ENCODE peak calls at places on chromosomes 7 and 10, in ten cellular contexts. One of them, this sample, is unnamed.

GRCh38 chr7:102450242-102450641 is 14.4 kb downstream of the ALKBH4 start:
- DNase-seq in mesenteric fat pad: no peak
- DNase-seq in T-helper 1 cell: no peak
- DNase-seq in stimulated activated CD8-positive, alpha-beta memory T cell treated with anti-CD3 and anti-CD28 coated beads, Interleukin-15, amount 100 ng/mL, for 24 hours: no peak
- DNase-seq in brain microvascular endothelial cell: no peak
- DNase-seq in stimulated activated CD4-positive, alpha-beta T cell treated with anti-CD3 and anti-CD28 coated beads, Interleukin-1b, Interleukin-23, amount 100 ng/mL, for 1 hour: no peak
- DNase-seq in natural killer cell: no peak
- DNase-seq in iPS-NIHi11: no peak
- DNase-seq in SHP77 treated with DMSO at 0.1 percent for 48 hours: no peak
- DNase-seq in non-pigmented ciliary epithelial cell: no peak
- DNase-seq in this sample: no peak

GRCh38 chr10:35640474-35640873 is 1.6 kb downstream of the FZD8 start:
- DNase-seq in stimulated activated CD4-positive, alpha-beta T cell treated with anti-CD3 and anti-CD28 coated beads, Interleukin-1b, Interleukin-23, amount 100 ng/mL, for 1 hour: no peak
- DNase-seq in mesenteric fat pad: no peak
- DNase-seq in brain microvascular endothelial cell: peak
- DNase-seq in iPS-NIHi11: peak
- DNase-seq in SHP77 treated with DMSO at 0.1 percent for 48 hours: no peak
- DNase-seq in stimulated activated CD8-positive, alpha-beta memory T cell treated with anti-CD3 and anti-CD28 coated beads, Interleukin-15, amount 100 ng/mL, for 24 hours: no peak
- DNase-seq in natural killer cell: peak
- DNase-seq in non-pigmented ciliary epithelial cell: no peak
- DNase-seq in T-helper 1 cell: no peak
- DNase-seq in this sample: peak

GRCh38 chr10:113822174-113822573 is 31.7 kb downstream of the DCLRE1A start:
- DNase-seq in natural killer cell: no peak
- DNase-seq in brain microvascular endothelial cell: no peak
- DNase-seq in SHP77 treated with DMSO at 0.1 percent for 48 hours: no peak
- DNase-seq in non-pigmented ciliary epithelial cell: no peak
- DNase-seq in mesenteric fat pad: no peak
- DNase-seq in T-helper 1 cell: no peak
- DNase-seq in iPS-NIHi11: no peak
- DNase-seq in stimulated activated CD8-positive, alpha-beta memory T cell treated with anti-CD3 and anti-CD28 coated beads, Interleukin-15, amount 100 ng/mL, for 24 hours: no peak
- DNase-seq in stimulated activated CD4-positive, alpha-beta T cell treated with anti-CD3 and anti-CD28 coated beads, Interleukin-1b, Interleukin-23, amount 100 ng/mL, for 1 hour: no peak
- DNase-seq in this sample: no peak

GRCh38 chr7:55131421-55131929 is 112.7 kb downstream of the EGFR start:
- DNase-seq in brain microvascular endothelial cell: no peak
- DNase-seq in natural killer cell: no peak
- DNase-seq in stimulated activated CD8-positive, alpha-beta memory T cell treated with anti-CD3 and anti-CD28 coated beads, Interleukin-15, amount 100 ng/mL, for 24 hours: no peak
- DNase-seq in iPS-NIHi11: no peak
- DNase-seq in mesenteric fat pad: no peak
- DNase-seq in non-pigmented ciliary epithelial cell: no peak
- DNase-seq in SHP77 treated with DMSO at 0.1 percent for 48 hours: no peak
- DNase-seq in T-helper 1 cell: no peak
- DNase-seq in stimulated activated CD4-positive, alpha-beta T cell treated with anti-CD3 and anti-CD28 coated beads, Interleukin-1b, Interleukin-23, amount 100 ng/mL, for 1 hour: no peak
- DNase-seq in this sample: peak

GRCh38 chr7:36985866-36986402 is 261.6 kb upstream of the AOAH start:
- DNase-seq in mesenteric fat pad: no peak
- DNase-seq in stimulated activated CD4-positive, alpha-beta T cell treated with anti-CD3 and anti-CD28 coated beads, Interleukin-1b, Interleukin-23, amount 100 ng/mL, for 1 hour: no peak
- DNase-seq in natural killer cell: no peak
- DNase-seq in stimulated activated CD8-positive, alpha-beta memory T cell treated with anti-CD3 and anti-CD28 coated beads, Interleukin-15, amount 100 ng/mL, for 24 hours: no peak
- DNase-seq in T-helper 1 cell: no peak
- DNase-seq in iPS-NIHi11: no peak
- DNase-seq in brain microvascular endothelial cell: no peak
- DNase-seq in non-pigmented ciliary epithelial cell: no peak
- DNase-seq in SHP77 treated with DMSO at 0.1 percent for 48 hours: peak
- DNase-seq in this sample: no peak

GRCh38 chr10:31581741-31582323 is 262.8 kb downstream of the ZEB1 start:
- DNase-seq in iPS-NIHi11: no peak
- DNase-seq in non-pigmented ciliary epithelial cell: no peak
- DNase-seq in brain microvascular endothelial cell: no peak
- DNase-seq in mesenteric fat pad: no peak
- DNase-seq in T-helper 1 cell: no peak
- DNase-seq in stimulated activated CD4-positive, alpha-beta T cell treated with anti-CD3 and anti-CD28 coated beads, Interleukin-1b, Interleukin-23, amount 100 ng/mL, for 1 hour: no peak
- DNase-seq in SHP77 treated with DMSO at 0.1 percent for 48 hours: no peak
- DNase-seq in stimulated activated CD8-positive, alpha-beta memory T cell treated with anti-CD3 and anti-CD28 coated beads, Interleukin-15, amount 100 ng/mL, for 24 hours: no peak
- DNase-seq in natural killer cell: no peak
- DNase-seq in this sample: no peak

GRCh38 chr10:44928462-44928861 is 17.3 kb downstream of the TMEM72 start:
- DNase-seq in mesenteric fat pad: no peak
- DNase-seq in iPS-NIHi11: no peak
- DNase-seq in natural killer cell: no peak
- DNase-seq in non-pigmented ciliary epithelial cell: no peak
- DNase-seq in stimulated activated CD4-positive, alpha-beta T cell treated with anti-CD3 and anti-CD28 coated beads, Interleukin-1b, Interleukin-23, amount 100 ng/mL, for 1 hour: no peak
- DNase-seq in stimulated activated CD8-positive, alpha-beta memory T cell treated with anti-CD3 and anti-CD28 coated beads, Interleukin-15, amount 100 ng/mL, for 24 hours: no peak
- DNase-seq in SHP77 treated with DMSO at 0.1 percent for 48 hours: no peak
- DNase-seq in brain microvascular endothelial cell: no peak
- DNase-seq in T-helper 1 cell: no peak
- DNase-seq in this sample: no peak

GRCh38 chr10:126459032-126459831 is 71.0 kb upstream of the ADAM12 start:
- DNase-seq in T-helper 1 cell: no peak
- DNase-seq in non-pigmented ciliary epithelial cell: no peak
- DNase-seq in stimulated activated CD4-positive, alpha-beta T cell treated with anti-CD3 and anti-CD28 coated beads, Interleukin-1b, Interleukin-23, amount 100 ng/mL, for 1 hour: no peak
- DNase-seq in stimulated activated CD8-positive, alpha-beta memory T cell treated with anti-CD3 and anti-CD28 coated beads, Interleukin-15, amount 100 ng/mL, for 24 hours: no peak
- DNase-seq in mesenteric fat pad: no peak
- DNase-seq in brain microvascular endothelial cell: peak
- DNase-seq in iPS-NIHi11: no peak
- DNase-seq in natural killer cell: no peak
- DNase-seq in SHP77 treated with DMSO at 0.1 percent for 48 hours: no peak
- DNase-seq in this sample: no peak

GRCh38 chr10:13871087-13871486 is 284.3 kb downstream of the PRPF18 start:
- DNase-seq in T-helper 1 cell: no peak
- DNase-seq in natural killer cell: no peak
- DNase-seq in mesenteric fat pad: no peak
- DNase-seq in non-pigmented ciliary epithelial cell: no peak
- DNase-seq in brain microvascular endothelial cell: no peak
- DNase-seq in iPS-NIHi11: no peak
- DNase-seq in stimulated activated CD4-positive, alpha-beta T cell treated with anti-CD3 and anti-CD28 coated beads, Interleukin-1b, Interleukin-23, amount 100 ng/mL, for 1 hour: no peak
- DNase-seq in stimulated activated CD8-positive, alpha-beta memory T cell treated with anti-CD3 and anti-CD28 coated beads, Interleukin-15, amount 100 ng/mL, for 24 hours: no peak
- DNase-seq in SHP77 treated with DMSO at 0.1 percent for 48 hours: no peak
- DNase-seq in this sample: no peak

GRCh38 chr10:100873825-100874326 is 38.9 kb upstream of the SLF2 start:
- DNase-seq in T-helper 1 cell: no peak
- DNase-seq in mesenteric fat pad: no peak
- DNase-seq in SHP77 treated with DMSO at 0.1 percent for 48 hours: no peak
- DNase-seq in stimulated activated CD8-positive, alpha-beta memory T cell treated with anti-CD3 and anti-CD28 coated beads, Interleukin-15, amount 100 ng/mL, for 24 hours: no peak
- DNase-seq in non-pigmented ciliary epithelial cell: no peak
- DNase-seq in iPS-NIHi11: no peak
- DNase-seq in natural killer cell: no peak
- DNase-seq in stimulated activated CD4-positive, alpha-beta T cell treated with anti-CD3 and anti-CD28 coated beads, Interleukin-1b, Interleukin-23, amount 100 ng/mL, for 1 hour: no peak
- DNase-seq in brain microvascular endothelial cell: no peak
- DNase-seq in this sample: no peak

GRCh38 chr7:27066148-27066547 is 29.7 kb downstream of the HOXA1 start:
- DNase-seq in stimulated activated CD4-positive, alpha-beta T cell treated with anti-CD3 and anti-CD28 coated beads, Interleukin-1b, Interleukin-23, amount 100 ng/mL, for 1 hour: no peak
- DNase-seq in non-pigmented ciliary epithelial cell: no peak
- DNase-seq in SHP77 treated with DMSO at 0.1 percent for 48 hours: no peak
- DNase-seq in brain microvascular endothelial cell: no peak
- DNase-seq in iPS-NIHi11: no peak
- DNase-seq in natural killer cell: no peak
- DNase-seq in T-helper 1 cell: no peak
- DNase-seq in mesenteric fat pad: no peak
- DNase-seq in stimulated activated CD8-positive, alpha-beta memory T cell treated with anti-CD3 and anti-CD28 coated beads, Interleukin-15, amount 100 ng/mL, for 24 hours: no peak
- DNase-seq in this sample: no peak

GRCh38 chr7:6246257-6246917 is 26.0 kb downstream of the CYTH3 start:
- DNase-seq in T-helper 1 cell: no peak
- DNase-seq in iPS-NIHi11: no peak
- DNase-seq in brain microvascular endothelial cell: no peak
- DNase-seq in SHP77 treated with DMSO at 0.1 percent for 48 hours: no peak
- DNase-seq in stimulated activated CD4-positive, alpha-beta T cell treated with anti-CD3 and anti-CD28 coated beads, Interleukin-1b, Interleukin-23, amount 100 ng/mL, for 1 hour: no peak
- DNase-seq in stimulated activated CD8-positive, alpha-beta memory T cell treated with anti-CD3 and anti-CD28 coated beads, Interleukin-15, amount 100 ng/mL, for 24 hours: no peak
- DNase-seq in mesenteric fat pad: no peak
- DNase-seq in non-pigmented ciliary epithelial cell: no peak
- DNase-seq in natural killer cell: no peak
- DNase-seq in this sample: no peak

GRCh38 chr10:10977978-10978377 is 39.7 kb upstream of the CELF2 start:
- DNase-seq in iPS-NIHi11: no peak
- DNase-seq in stimulated activated CD4-positive, alpha-beta T cell treated with anti-CD3 and anti-CD28 coated beads, Interleukin-1b, Interleukin-23, amount 100 ng/mL, for 1 hour: no peak
- DNase-seq in T-helper 1 cell: no peak
- DNase-seq in SHP77 treated with DMSO at 0.1 percent for 48 hours: no peak
- DNase-seq in brain microvascular endothelial cell: no peak
- DNase-seq in stimulated activated CD8-positive, alpha-beta memory T cell treated with anti-CD3 and anti-CD28 coated beads, Interleukin-15, amount 100 ng/mL, for 24 hours: no peak
- DNase-seq in natural killer cell: no peak
- DNase-seq in mesenteric fat pad: no peak
- DNase-seq in non-pigmented ciliary epithelial cell: no peak
- DNase-seq in this sample: no peak

GRCh38 chr10:74223755-74224530 is 72.9 kb downstream of the ADK start:
- DNase-seq in natural killer cell: no peak
- DNase-seq in brain microvascular endothelial cell: peak
- DNase-seq in non-pigmented ciliary epithelial cell: peak
- DNase-seq in iPS-NIHi11: no peak
- DNase-seq in stimulated activated CD4-positive, alpha-beta T cell treated with anti-CD3 and anti-CD28 coated beads, Interleukin-1b, Interleukin-23, amount 100 ng/mL, for 1 hour: no peak
- DNase-seq in T-helper 1 cell: no peak
- DNase-seq in SHP77 treated with DMSO at 0.1 percent for 48 hours: no peak
- DNase-seq in mesenteric fat pad: no peak
- DNase-seq in stimulated activated CD8-positive, alpha-beta memory T cell treated with anti-CD3 and anti-CD28 coated beads, Interleukin-15, amount 100 ng/mL, for 24 hours: no peak
- DNase-seq in this sample: no peak

GRCh38 chr10:112701528-112702295 is 248.3 kb upstream of the TCF7L2 start:
- DNase-seq in brain microvascular endothelial cell: no peak
- DNase-seq in T-helper 1 cell: no peak
- DNase-seq in mesenteric fat pad: no peak
- DNase-seq in natural killer cell: no peak
- DNase-seq in stimulated activated CD8-positive, alpha-beta memory T cell treated with anti-CD3 and anti-CD28 coated beads, Interleukin-15, amount 100 ng/mL, for 24 hours: no peak
- DNase-seq in iPS-NIHi11: no peak
- DNase-seq in SHP77 treated with DMSO at 0.1 percent for 48 hours: no peak
- DNase-seq in stimulated activated CD4-positive, alpha-beta T cell treated with anti-CD3 and anti-CD28 coated beads, Interleukin-1b, Interleukin-23, amount 100 ng/mL, for 1 hour: no peak
- DNase-seq in non-pigmented ciliary epithelial cell: no peak
- DNase-seq in this sample: no peak

GRCh38 chr10:113021268-113022028 is 71.4 kb downstream of the TCF7L2 start:
- DNase-seq in natural killer cell: no peak
- DNase-seq in SHP77 treated with DMSO at 0.1 percent for 48 hours: no peak
- DNase-seq in stimulated activated CD8-positive, alpha-beta memory T cell treated with anti-CD3 and anti-CD28 coated beads, Interleukin-15, amount 100 ng/mL, for 24 hours: no peak
- DNase-seq in non-pigmented ciliary epithelial cell: no peak
- DNase-seq in T-helper 1 cell: no peak
- DNase-seq in brain microvascular endothelial cell: no peak
- DNase-seq in mesenteric fat pad: no peak
- DNase-seq in iPS-NIHi11: no peak
- DNase-seq in stimulated activated CD4-positive, alpha-beta T cell treated with anti-CD3 and anti-CD28 coated beads, Interleukin-1b, Interleukin-23, amount 100 ng/mL, for 1 hour: no peak
- DNase-seq in this sample: no peak

GRCh38 chr10:22690614-22691431 is 23.6 kb downstream of the PIP4K2A start:
- DNase-seq in SHP77 treated with DMSO at 0.1 percent for 48 hours: peak
- DNase-seq in iPS-NIHi11: no peak
- DNase-seq in natural killer cell: no peak
- DNase-seq in stimulated activated CD8-positive, alpha-beta memory T cell treated with anti-CD3 and anti-CD28 coated beads, Interleukin-15, amount 100 ng/mL, for 24 hours: no peak
- DNase-seq in mesenteric fat pad: no peak
- DNase-seq in stimulated activated CD4-positive, alpha-beta T cell treated with anti-CD3 and anti-CD28 coated beads, Interleukin-1b, Interleukin-23, amount 100 ng/mL, for 1 hour: no peak
- DNase-seq in brain microvascular endothelial cell: no peak
- DNase-seq in non-pigmented ciliary epithelial cell: no peak
- DNase-seq in T-helper 1 cell: no peak
- DNase-seq in this sample: no peak

GRCh38 chr10:95121904-95122303 is 52.6 kb upstream of the CYP2C8 start:
- DNase-seq in stimulated activated CD8-positive, alpha-beta memory T cell treated with anti-CD3 and anti-CD28 coated beads, Interleukin-15, amount 100 ng/mL, for 24 hours: no peak
- DNase-seq in T-helper 1 cell: no peak
- DNase-seq in stimulated activated CD4-positive, alpha-beta T cell treated with anti-CD3 and anti-CD28 coated beads, Interleukin-1b, Interleukin-23, amount 100 ng/mL, for 1 hour: no peak
- DNase-seq in brain microvascular endothelial cell: no peak
- DNase-seq in mesenteric fat pad: peak
- DNase-seq in iPS-NIHi11: no peak
- DNase-seq in non-pigmented ciliary epithelial cell: no peak
- DNase-seq in SHP77 treated with DMSO at 0.1 percent for 48 hours: peak
- DNase-seq in natural killer cell: no peak
- DNase-seq in this sample: no peak

GRCh38 chr10:104332243-104333036 is 5.8 kb downstream of the ITPRIP start:
- DNase-seq in SHP77 treated with DMSO at 0.1 percent for 48 hours: no peak
- DNase-seq in T-helper 1 cell: no peak
- DNase-seq in non-pigmented ciliary epithelial cell: no peak
- DNase-seq in stimulated activated CD4-positive, alpha-beta T cell treated with anti-CD3 and anti-CD28 coated beads, Interleukin-1b, Interleukin-23, amount 100 ng/mL, for 1 hour: no peak
- DNase-seq in mesenteric fat pad: peak
- DNase-seq in iPS-NIHi11: no peak
- DNase-seq in brain microvascular endothelial cell: no peak
- DNase-seq in stimulated activated CD8-positive, alpha-beta memory T cell treated with anti-CD3 and anti-CD28 coated beads, Interleukin-15, amount 100 ng/mL, for 24 hours: no peak
- DNase-seq in natural killer cell: no peak
- DNase-seq in this sample: no peak

GRCh38 chr7:131107343-131108211 is 220.1 kb upstream of the MKLN1 start:
- DNase-seq in mesenteric fat pad: no peak
- DNase-seq in SHP77 treated with DMSO at 0.1 percent for 48 hours: peak
- DNase-seq in stimulated activated CD4-positive, alpha-beta T cell treated with anti-CD3 and anti-CD28 coated beads, Interleukin-1b, Interleukin-23, amount 100 ng/mL, for 1 hour: peak
- DNase-seq in iPS-NIHi11: peak
- DNase-seq in T-helper 1 cell: peak
- DNase-seq in brain microvascular endothelial cell: peak
- DNase-seq in stimulated activated CD8-positive, alpha-beta memory T cell treated with anti-CD3 and anti-CD28 coated beads, Interleukin-15, amount 100 ng/mL, for 24 hours: peak
- DNase-seq in natural killer cell: peak
- DNase-seq in non-pigmented ciliary epithelial cell: no peak
- DNase-seq in this sample: peak

GRCh38 chr7:156109076-156109475 is 296.8 kb upstream of the SHH start:
- DNase-seq in non-pigmented ciliary epithelial cell: no peak
- DNase-seq in natural killer cell: no peak
- DNase-seq in iPS-NIHi11: no peak
- DNase-seq in T-helper 1 cell: no peak
- DNase-seq in brain microvascular endothelial cell: no peak
- DNase-seq in stimulated activated CD4-positive, alpha-beta T cell treated with anti-CD3 and anti-CD28 coated beads, Interleukin-1b, Interleukin-23, amount 100 ng/mL, for 1 hour: no peak
- DNase-seq in stimulated activated CD8-positive, alpha-beta memory T cell treated with anti-CD3 and anti-CD28 coated beads, Interleukin-15, amount 100 ng/mL, for 24 hours: no peak
- DNase-seq in mesenteric fat pad: no peak
- DNase-seq in SHP77 treated with DMSO at 0.1 percent for 48 hours: no peak
- DNase-seq in this sample: no peak

GRCh38 chr10:124491105-124491504 is 29.5 kb downstream of the LHPP start:
- DNase-seq in natural killer cell: no peak
- DNase-seq in mesenteric fat pad: no peak
- DNase-seq in non-pigmented ciliary epithelial cell: no peak
- DNase-seq in T-helper 1 cell: no peak
- DNase-seq in iPS-NIHi11: no peak
- DNase-seq in SHP77 treated with DMSO at 0.1 percent for 48 hours: no peak
- DNase-seq in brain microvascular endothelial cell: no peak
- DNase-seq in stimulated activated CD8-positive, alpha-beta memory T cell treated with anti-CD3 and anti-CD28 coated beads, Interleukin-15, amount 100 ng/mL, for 24 hours: no peak
- DNase-seq in stimulated activated CD4-positive, alpha-beta T cell treated with anti-CD3 and anti-CD28 coated beads, Interleukin-1b, Interleukin-23, amount 100 ng/mL, for 1 hour: no peak
- DNase-seq in this sample: no peak

GRCh38 chr10:102769375-102770107 is 25.8 kb downstream of the WBP1L start:
- DNase-seq in stimulated activated CD8-positive, alpha-beta memory T cell treated with anti-CD3 and anti-CD28 coated beads, Interleukin-15, amount 100 ng/mL, for 24 hours: no peak
- DNase-seq in brain microvascular endothelial cell: no peak
- DNase-seq in SHP77 treated with DMSO at 0.1 percent for 48 hours: no peak
- DNase-seq in stimulated activated CD4-positive, alpha-beta T cell treated with anti-CD3 and anti-CD28 coated beads, Interleukin-1b, Interleukin-23, amount 100 ng/mL, for 1 hour: no peak
- DNase-seq in T-helper 1 cell: no peak
- DNase-seq in mesenteric fat pad: no peak
- DNase-seq in iPS-NIHi11: no peak
- DNase-seq in non-pigmented ciliary epithelial cell: no peak
- DNase-seq in natural killer cell: no peak
- DNase-seq in this sample: no peak

GRCh38 chr7:54882694-54883093 is 123.7 kb upstream of the SEC61G start:
- DNase-seq in natural killer cell: no peak
- DNase-seq in stimulated activated CD8-positive, alpha-beta memory T cell treated with anti-CD3 and anti-CD28 coated beads, Interleukin-15, amount 100 ng/mL, for 24 hours: no peak
- DNase-seq in SHP77 treated with DMSO at 0.1 percent for 48 hours: no peak
- DNase-seq in brain microvascular endothelial cell: no peak
- DNase-seq in non-pigmented ciliary epithelial cell: no peak
- DNase-seq in T-helper 1 cell: no peak
- DNase-seq in iPS-NIHi11: no peak
- DNase-seq in stimulated activated CD4-positive, alpha-beta T cell treated with anti-CD3 and anti-CD28 coated beads, Interleukin-1b, Interleukin-23, amount 100 ng/mL, for 1 hour: no peak
- DNase-seq in mesenteric fat pad: no peak
- DNase-seq in this sample: no peak

GRCh38 chr7:127391591-127392181 is 822 bp downstream of the ZNF800 start:
- DNase-seq in natural killer cell: peak
- DNase-seq in iPS-NIHi11: peak
- DNase-seq in mesenteric fat pad: no peak
- DNase-seq in SHP77 treated with DMSO at 0.1 percent for 48 hours: no peak
- DNase-seq in T-helper 1 cell: peak
- DNase-seq in non-pigmented ciliary epithelial cell: no peak
- DNase-seq in brain microvascular endothelial cell: peak
- DNase-seq in stimulated activated CD4-positive, alpha-beta T cell treated with anti-CD3 and anti-CD28 coated beads, Interleukin-1b, Interleukin-23, amount 100 ng/mL, for 1 hour: peak
- DNase-seq in stimulated activated CD8-positive, alpha-beta memory T cell treated with anti-CD3 and anti-CD28 coated beads, Interleukin-15, amount 100 ng/mL, for 24 hours: peak
- DNase-seq in this sample: no peak

GRCh38 chr7:22339725-22340390 is 17.1 kb downstream of the RAPGEF5 start:
- DNase-seq in SHP77 treated with DMSO at 0.1 percent for 48 hours: no peak
- DNase-seq in mesenteric fat pad: no peak
- DNase-seq in stimulated activated CD8-positive, alpha-beta memory T cell treated with anti-CD3 and anti-CD28 coated beads, Interleukin-15, amount 100 ng/mL, for 24 hours: no peak
- DNase-seq in T-helper 1 cell: no peak
- DNase-seq in stimulated activated CD4-positive, alpha-beta T cell treated with anti-CD3 and anti-CD28 coated beads, Interleukin-1b, Interleukin-23, amount 100 ng/mL, for 1 hour: no peak
- DNase-seq in natural killer cell: no peak
- DNase-seq in iPS-NIHi11: no peak
- DNase-seq in non-pigmented ciliary epithelial cell: no peak
- DNase-seq in brain microvascular endothelial cell: no peak
- DNase-seq in this sample: no peak

GRCh38 chr10:97314677-97315076 is 4.4 kb upstream of the FRAT1 start:
- DNase-seq in natural killer cell: no peak
- DNase-seq in mesenteric fat pad: no peak
- DNase-seq in stimulated activated CD8-positive, alpha-beta memory T cell treated with anti-CD3 and anti-CD28 coated beads, Interleukin-15, amount 100 ng/mL, for 24 hours: no peak
- DNase-seq in T-helper 1 cell: no peak
- DNase-seq in iPS-NIHi11: no peak
- DNase-seq in SHP77 treated with DMSO at 0.1 percent for 48 hours: no peak
- DNase-seq in non-pigmented ciliary epithelial cell: no peak
- DNase-seq in brain microvascular endothelial cell: no peak
- DNase-seq in stimulated activated CD4-positive, alpha-beta T cell treated with anti-CD3 and anti-CD28 coated beads, Interleukin-1b, Interleukin-23, amount 100 ng/mL, for 1 hour: no peak
- DNase-seq in this sample: no peak

GRCh38 chr7:100435401-100436304 is 644 bp downstream of the PPP1R35 start:
- DNase-seq in non-pigmented ciliary epithelial cell: no peak
- DNase-seq in iPS-NIHi11: peak
- DNase-seq in mesenteric fat pad: peak
- DNase-seq in natural killer cell: peak
- DNase-seq in T-helper 1 cell: peak
- DNase-seq in brain microvascular endothelial cell: no peak
- DNase-seq in stimulated activated CD4-positive, alpha-beta T cell treated with anti-CD3 and anti-CD28 coated beads, Interleukin-1b, Interleukin-23, amount 100 ng/mL, for 1 hour: no peak
- DNase-seq in stimulated activated CD8-positive, alpha-beta memory T cell treated with anti-CD3 and anti-CD28 coated beads, Interleukin-15, amount 100 ng/mL, for 24 hours: peak
- DNase-seq in SHP77 treated with DMSO at 0.1 percent for 48 hours: no peak
- DNase-seq in this sample: peak

This sample was measured in nephron progenitor cell.